ENCODE peak calls at places on chromosomes 11 and 22, in five cellular contexts. One of them, this sample, is unnamed.

GRCh38 chr11:110362916-110363574 is 66.6 kb upstream of the RDX start:
- DNase-seq in OCI-LY7: no peak
- DNase-seq in fibroblast of pulmonary artery: peak
- DNase-seq in psoas muscle: no peak
- DNase-seq in fibroblast of lung: no peak
- DNase-seq in this sample: no peak

GRCh38 chr11:113519989-113520613 is 44.9 kb upstream of the DRD2 start:
- DNase-seq in fibroblast of lung: no peak
- DNase-seq in OCI-LY7: no peak
- DNase-seq in psoas muscle: no peak
- DNase-seq in fibroblast of pulmonary artery: no peak
- DNase-seq in this sample: no peak

GRCh38 chr22:26658671-26659478 is 1.5 kb downstream of the MIAT start:
- DNase-seq in OCI-LY7: peak
- DNase-seq in psoas muscle: peak
- DNase-seq in fibroblast of lung: peak
- DNase-seq in fibroblast of pulmonary artery: peak
- DNase-seq in this sample: peak

GRCh38 chr11:1541474-1542204 is 30.4 kb downstream of the DUSP8 start:
- DNase-seq in fibroblast of lung: no peak
- DNase-seq in OCI-LY7: no peak
- DNase-seq in psoas muscle: no peak
- DNase-seq in fibroblast of pulmonary artery: no peak
- DNase-seq in this sample: no peak

GRCh38 chr11:82960779-82961143 is 59.2 kb downstream of the DDIAS start:
- DNase-seq in fibroblast of pulmonary artery: no peak
- DNase-seq in fibroblast of lung: no peak
- DNase-seq in psoas muscle: no peak
- DNase-seq in OCI-LY7: peak
- DNase-seq in this sample: no peak

GRCh38 chr11:58503361-58503856 is 4.5 kb downstream of the OR5B21 start:
- DNase-seq in fibroblast of lung: peak
- DNase-seq in OCI-LY7: peak
- DNase-seq in psoas muscle: no peak
- DNase-seq in fibroblast of pulmonary artery: no peak
- DNase-seq in this sample: no peak

GRCh38 chr11:27839226-27839913 is 139.1 kb upstream of the BDNF start:
- DNase-seq in fibroblast of lung: peak
- DNase-seq in psoas muscle: no peak
- DNase-seq in OCI-LY7: peak
- DNase-seq in fibroblast of pulmonary artery: peak
- DNase-seq in this sample: peak

GRCh38 chr22:29517215-29517908 is 36.2 kb downstream of the THOC5 start:
- DNase-seq in OCI-LY7: no peak
- DNase-seq in fibroblast of pulmonary artery: no peak
- DNase-seq in fibroblast of lung: no peak
- DNase-seq in psoas muscle: no peak
- DNase-seq in this sample: no peak

GRCh38 chr22:24482586-24482985 is 12.5 kb upstream of the UPB1 start:
- DNase-seq in psoas muscle: no peak
- DNase-seq in OCI-LY7: no peak
- DNase-seq in fibroblast of lung: peak
- DNase-seq in fibroblast of pulmonary artery: peak
- DNase-seq in this sample: peak

GRCh38 chr11:119056397-119056999 is 507 bp downstream of the HYOU1 start:
- DNase-seq in fibroblast of lung: no peak
- DNase-seq in OCI-LY7: peak
- DNase-seq in psoas muscle: no peak
- DNase-seq in fibroblast of pulmonary artery: no peak
- DNase-seq in this sample: no peak

GRCh38 chr11:1557168-1557884 is 14.7 kb downstream of the DUSP8 start:
- DNase-seq in psoas muscle: no peak
- DNase-seq in fibroblast of lung: no peak
- DNase-seq in fibroblast of pulmonary artery: no peak
- DNase-seq in OCI-LY7: no peak
- DNase-seq in this sample: no peak

GRCh38 chr11:9228086-9228485 is 37.1 kb downstream of the DENND5A start:
- DNase-seq in OCI-LY7: no peak
- DNase-seq in fibroblast of lung: no peak
- DNase-seq in fibroblast of pulmonary artery: no peak
- DNase-seq in psoas muscle: no peak
- DNase-seq in this sample: no peak

GRCh38 chr22:27195104-27195503 is 537.7 kb downstream of the MIAT start:
- DNase-seq in OCI-LY7: no peak
- DNase-seq in fibroblast of pulmonary artery: no peak
- DNase-seq in psoas muscle: peak
- DNase-seq in fibroblast of lung: no peak
- DNase-seq in this sample: no peak

GRCh38 chr22:39514373-39514973 is 5.9 kb upstream of the ATF4 start:
- DNase-seq in psoas muscle: peak
- DNase-seq in OCI-LY7: peak
- DNase-seq in fibroblast of lung: no peak
- DNase-seq in fibroblast of pulmonary artery: peak
- DNase-seq in this sample: peak

GRCh38 chr11:61917357-61918109 is at the start of gene RAB3IL1:
- DNase-seq in fibroblast of pulmonary artery: peak
- DNase-seq in fibroblast of lung: peak
- DNase-seq in OCI-LY7: no peak
- DNase-seq in psoas muscle: peak
- DNase-seq in this sample: no peak

GRCh38 chr11:67344264-67344663 is 9.1 kb downstream of the POLD4 start:
- DNase-seq in fibroblast of lung: no peak
- DNase-seq in psoas muscle: no peak
- DNase-seq in OCI-LY7: peak
- DNase-seq in fibroblast of pulmonary artery: no peak
- DNase-seq in this sample: no peak

GRCh38 chr22:21698430-21699329 is 32.9 kb downstream of the PPIL2 start:
- DNase-seq in OCI-LY7: no peak
- DNase-seq in psoas muscle: peak
- DNase-seq in fibroblast of lung: no peak
- DNase-seq in fibroblast of pulmonary artery: peak
- DNase-seq in this sample: peak

GRCh38 chr11:103051158-103051801 is 40.7 kb downstream of the DCUN1D5 start:
- DNase-seq in fibroblast of pulmonary artery: no peak
- DNase-seq in psoas muscle: no peak
- DNase-seq in fibroblast of lung: peak
- DNase-seq in OCI-LY7: no peak
- DNase-seq in this sample: no peak

GRCh38 chr22:36327922-36328551 is 59.7 kb downstream of the MYH9 start:
- DNase-seq in fibroblast of pulmonary artery: peak
- DNase-seq in psoas muscle: no peak
- DNase-seq in fibroblast of lung: peak
- DNase-seq in OCI-LY7: no peak
- DNase-seq in this sample: peak

GRCh38 chr11:110125632-110126031 is 32.4 kb downstream of the ZC3H12C start:
- DNase-seq in psoas muscle: no peak
- DNase-seq in OCI-LY7: no peak
- DNase-seq in fibroblast of pulmonary artery: peak
- DNase-seq in fibroblast of lung: peak
- DNase-seq in this sample: peak

GRCh38 chr22:39839917-39840510 is 53.5 kb downstream of the ENTHD1 start:
- DNase-seq in OCI-LY7: no peak
- DNase-seq in fibroblast of pulmonary artery: no peak
- DNase-seq in fibroblast of lung: no peak
- DNase-seq in psoas muscle: no peak
- DNase-seq in this sample: no peak

GRCh38 chr22:46057762-46058420 is 80.9 kb upstream of the WNT7B start:
- DNase-seq in psoas muscle: no peak
- DNase-seq in fibroblast of lung: peak
- DNase-seq in fibroblast of pulmonary artery: peak
- DNase-seq in OCI-LY7: peak
- DNase-seq in this sample: no peak

DNA sequence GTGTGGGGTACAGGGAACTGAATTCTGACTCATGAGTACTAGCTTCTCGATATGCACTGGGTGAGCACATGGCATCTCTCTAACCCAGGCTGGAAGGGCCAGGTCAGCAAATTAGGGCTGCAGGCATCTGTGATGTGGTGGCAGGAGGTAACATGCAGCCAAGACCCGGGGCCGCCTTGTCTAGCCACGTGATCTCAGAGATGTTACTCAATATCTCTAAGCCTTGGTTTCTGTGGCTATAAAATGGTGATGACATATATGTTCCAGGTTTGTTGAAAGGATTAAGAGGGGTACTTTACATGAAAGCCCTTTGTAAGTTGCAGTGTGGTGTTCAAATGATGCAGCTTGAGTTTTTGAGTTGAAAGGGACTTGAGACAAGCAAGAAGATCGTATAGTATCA is 3.2 kb downstream of the ST14 start:
- DNase-seq in psoas muscle: no peak
- DNase-seq in fibroblast of lung: no peak
- DNase-seq in OCI-LY7: peak
- DNase-seq in fibroblast of pulmonary artery: no peak
- DNase-seq in this sample: peak
- H3K4me3 ChIP-seq in psoas muscle: no peak
- H3K4me3 ChIP-seq in fibroblast of lung: no peak
- H3K4me3 ChIP-seq in OCI-LY7: peak
- H3K4me3 ChIP-seq in fibroblast of pulmonary artery: no peak
- H3K4me3 ChIP-seq in this sample: no peak

DNA sequence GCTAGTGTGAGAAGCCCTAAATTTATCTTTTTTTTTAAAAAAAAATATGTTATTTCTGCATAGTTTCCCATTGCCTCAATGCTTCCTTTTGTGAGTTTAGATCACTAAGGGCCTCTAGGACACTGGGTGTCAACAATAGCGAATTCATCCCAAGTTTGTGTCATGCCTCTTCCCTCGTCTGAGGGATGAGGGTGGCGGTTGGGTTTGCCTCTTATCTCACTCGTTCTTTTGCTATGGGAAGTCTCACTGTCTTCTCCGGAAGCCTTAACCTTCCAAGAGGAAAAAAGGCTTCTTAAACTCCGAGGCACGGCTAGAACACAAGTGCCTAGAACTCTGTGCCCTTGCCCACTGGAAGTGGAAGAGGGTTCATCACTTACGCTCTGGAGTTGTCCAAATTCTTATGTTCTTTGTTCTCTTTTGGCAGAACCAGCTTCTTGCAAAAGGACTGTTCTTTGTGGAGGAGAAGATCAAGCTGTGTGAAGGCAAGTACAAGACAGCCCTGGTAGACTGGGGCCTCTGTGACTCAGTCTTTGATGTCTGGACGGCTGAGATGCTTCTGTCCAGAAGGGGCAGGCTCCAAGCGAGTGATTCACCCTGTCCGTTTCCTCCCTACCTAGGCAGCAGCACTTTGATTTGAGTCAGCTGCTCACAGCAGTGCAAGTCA is 78.5 kb downstream of the TRAF6 start:
- DNase-seq in psoas muscle: peak
- DNase-seq in fibroblast of pulmonary artery: peak
- DNase-seq in OCI-LY7: no peak
- DNase-seq in fibroblast of lung: peak
- DNase-seq in this sample: peak
- TF ChIP-seq CTCF in psoas muscle: no peak
- TF ChIP-seq CTCF in fibroblast of pulmonary artery: peak
- TF ChIP-seq CTCF in OCI-LY7: no peak
- TF ChIP-seq CTCF in fibroblast of lung: no peak
- TF ChIP-seq CTCF in this sample: peak

GRCh38 chr22:50171965-50172421 is 1.5 kb downstream of the PANX2 start:
- DNase-seq in fibroblast of pulmonary artery: no peak
- DNase-seq in fibroblast of lung: no peak
- DNase-seq in psoas muscle: no peak
- DNase-seq in OCI-LY7: no peak
- DNase-seq in this sample: no peak
- H3K4me3 ChIP-seq in fibroblast of pulmonary artery: no peak
- H3K4me3 ChIP-seq in fibroblast of lung: no peak
- H3K4me3 ChIP-seq in psoas muscle: no peak
- H3K4me3 ChIP-seq in OCI-LY7: no peak
- H3K4me3 ChIP-seq in this sample: no peak

GRCh38 chr11:101390539-101390938 is 193.3 kb downstream of the TRPC6 start:
- DNase-seq in OCI-LY7: peak
- DNase-seq in fibroblast of pulmonary artery: peak
- DNase-seq in psoas muscle: no peak
- DNase-seq in fibroblast of lung: no peak
- DNase-seq in this sample: peak
- TF ChIP-seq CTCF in OCI-LY7: peak
- TF ChIP-seq CTCF in fibroblast of pulmonary artery: peak
- TF ChIP-seq CTCF in psoas muscle: no peak
- TF ChIP-seq CTCF in fibroblast of lung: peak
- TF ChIP-seq CTCF in this sample: no peak

GRCh38 chr11:108122166-108122628 is 830 bp downstream of the ACAT1 start:
- DNase-seq in psoas muscle: no peak
- DNase-seq in OCI-LY7: no peak
- DNase-seq in fibroblast of pulmonary artery: peak
- DNase-seq in fibroblast of lung: peak
- DNase-seq in this sample: peak
- H3K4me3 ChIP-seq in psoas muscle: peak
- H3K4me3 ChIP-seq in OCI-LY7: peak
- H3K4me3 ChIP-seq in fibroblast of pulmonary artery: peak
- H3K4me3 ChIP-seq in fibroblast of lung: peak
- H3K4me3 ChIP-seq in this sample: peak

DNA sequence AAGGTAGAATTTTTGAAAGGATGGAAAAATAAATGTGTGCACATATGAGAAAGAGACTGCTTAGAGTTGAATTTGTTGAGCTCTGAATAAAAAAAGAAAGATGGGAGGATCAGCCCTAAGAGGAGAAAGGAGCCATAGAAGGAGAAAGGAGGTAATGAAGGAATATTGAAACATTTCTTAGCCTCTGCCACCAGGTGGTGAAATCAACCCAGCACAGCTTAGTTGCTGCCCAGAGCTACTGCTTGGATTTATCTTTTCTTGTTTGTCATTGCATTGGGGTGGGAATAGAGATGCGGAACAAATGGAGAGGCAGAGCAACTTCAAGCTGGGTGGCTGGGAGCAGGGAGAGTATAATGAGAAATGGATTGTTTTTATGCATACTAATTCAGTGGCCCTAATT is 80.4 kb downstream of the SERGEF start:
- DNase-seq in psoas muscle: no peak
- DNase-seq in fibroblast of lung: no peak
- DNase-seq in fibroblast of pulmonary artery: no peak
- DNase-seq in OCI-LY7: no peak
- DNase-seq in this sample: no peak
- TF ChIP-seq CTCF in psoas muscle: no peak
- TF ChIP-seq CTCF in fibroblast of lung: no peak
- TF ChIP-seq CTCF in fibroblast of pulmonary artery: no peak
- TF ChIP-seq CTCF in OCI-LY7: peak
- TF ChIP-seq CTCF in this sample: peak